ENCODE peak calls at places on chromosomes 12 and 14, in six cellular contexts. D is AG04450, Y is mucosa of gallbladder, N is AG08395, A is iPS-NIHi11, M is kidney tubule cell. E is an unnamed sample.

GRCh38 chr12:60415361-60415760 is 819.5 kb downstream of the SLC16A7 start:
- DNase-seq in Y (no peak), M (no peak), N (no peak), D (no peak), A (no peak), E (no peak)

GRCh38 chr12:10111451-10111850 is 12.7 kb upstream of the CLEC1A start:
- DNase-seq in A (no peak), M (no peak), N (no peak), D (no peak), Y (no peak), E (no peak)

GRCh38 chr12:128068211-128068610 is 198.8 kb upstream of the TMEM132C start:
- DNase-seq in M (no peak), N (no peak), Y (no peak), D (no peak), A (no peak), E (no peak)

GRCh38 chr14:26281280-26281998 is 316.4 kb downstream of the NOVA1 start:
- DNase-seq in A (peak; percentile 22), M (peak; percentile 76), N (peak; percentile 56), Y (no peak), D (peak; percentile 37), E (peak; percentile 8)

GRCh38 chr14:71714225-71714624 is 218.0 kb upstream of the RGS6 start:
- DNase-seq in D (no peak), M (no peak), Y (no peak), A (no peak), N (peak; percentile 75), E (no peak)

GRCh38 chr14:22370084-22370847 is 218.8 kb downstream of the DAD1 start:
- DNase-seq in D (no peak), Y (no peak), M (peak; percentile 83), A (no peak), N (peak; percentile 19), E (peak; percentile 84)

GRCh38 chr12:18382486-18382885 is 121.2 kb downstream of the PIK3C2G start:
- DNase-seq in N (peak; percentile 20), D (peak; percentile 20), Y (no peak), M (no peak), A (no peak), E (no peak)

GRCh38 chr14:21454843-21455550 is 926 bp downstream of the CHD8 start:
- DNase-seq in A (no peak), Y (no peak), D (no peak), N (peak; percentile 9), M (peak; percentile 57), E (no peak)

GRCh38 chr12:57085999-57086950 is 2.6 kb upstream of the NAB2 start:
- DNase-seq in N (peak; percentile 52), A (peak; percentile 72), M (peak; percentile 80), Y (peak; percentile 61), D (no peak), E (peak; percentile 69)

GRCh38 chr14:100889641-100890040 is 13.9 kb downstream of the RTL1 start:
- DNase-seq in Y (no peak), N (no peak), D (no peak), M (no peak), A (no peak), E (no peak)

GRCh38 chr14:53952533-53952932 is 4.1 kb downstream of the BMP4 start:
- DNase-seq in M (no peak), N (no peak), Y (no peak), A (no peak), D (no peak), E (no peak)

GRCh38 chr12:115485503-115485902 is 792.0 kb downstream of the MED13L start:
- DNase-seq in Y (no peak), A (no peak), D (no peak), N (no peak), M (no peak), E (no peak)

GRCh38 chr14:61860294-61860918 is 98.2 kb downstream of the SNAPC1 start:
- DNase-seq in N (peak; percentile 62), D (no peak), M (peak; percentile 54), Y (peak; percentile 42), A (peak; percentile 77), E (peak; percentile 57)

GRCh38 chr12:114777052-114777451 is 93.1 kb upstream of the TBX3 start:
- DNase-seq in D (no peak), N (peak; percentile 48), A (no peak), M (peak; percentile 13), Y (no peak), E (no peak)